ENCODE peak calls at places on chromosomes 2 and 18, in eight cellular contexts. U is trophoblast cell, H is H1, M is HepG2, V is uterus, Q is testis, K is left ventricle myocardium inferior, I is upper lobe of right lung. D is an unnamed sample.

GRCh38 chr2:239278941-239279365 is 121.9 kb downstream of the HDAC4 start:
- DNase-seq in K (no peak), V (no peak), M (no peak), I (peak; percentile 55), U (no peak), Q (peak; percentile 11), H (no peak), D (peak; percentile 34)

GRCh38 chr2:50840346-50841124 is 191.4 kb downstream of the NRXN1 start:
- DNase-seq in V (no peak), U (no peak), M (no peak), H (no peak), K (no peak), I (no peak), Q (no peak), D (no peak)

GRCh38 chr2:231883468-231883881 is 42.7 kb downstream of the NPPC start:
- DNase-seq in I (no peak), Q (no peak), U (no peak), K (no peak), M (no peak), H (no peak), V (no peak), D (no peak)

GRCh38 chr18:24913507-24914147 is 438.3 kb downstream of the ZNF521 start:
- DNase-seq in M (no peak), Q (no peak), I (no peak), H (no peak), U (no peak), V (no peak), K (no peak), D (no peak)

GRCh38 chr2:168920504-168921157 is 19.5 kb downstream of the G6PC2 start:
- DNase-seq in M (peak; percentile 34), U (no peak), H (no peak), K (no peak), V (no peak), Q (no peak), I (no peak), D (peak; percentile 44)

GRCh38 chr2:9897796-9898195 is 53.7 kb upstream of the GRHL1 start:
- DNase-seq in H (no peak), V (no peak), Q (no peak), M (no peak), K (no peak), I (no peak), U (no peak), D (no peak)

GRCh38 chr2:232633413-232634318 is at the start of gene EFHD1:
- DNase-seq in K (peak; percentile 86), V (peak; percentile 86), U (peak; percentile 87), I (peak; percentile 80), H (peak; percentile 88), M (no peak), Q (peak; percentile 79), D (peak; percentile 75)

GRCh38 chr2:195543902-195544894 is 112.8 kb upstream of the SLC39A10 start:
- DNase-seq in K (no peak), V (no peak), Q (no peak), M (peak; percentile 44), I (no peak), H (no peak), U (no peak), D (no peak)

GRCh38 chr2:219468410-219469185 is 30.1 kb upstream of the GMPPA start:
- DNase-seq in V (no peak), U (no peak), K (no peak), M (no peak), I (no peak), Q (no peak), H (no peak), D (no peak)

GRCh38 chr2:159557437-159558034 is 58.8 kb downstream of the BAZ2B start:
- DNase-seq in K (no peak), M (peak; percentile 42), Q (no peak), H (no peak), U (peak; percentile 26), I (no peak), V (no peak), D (no peak)

GRCh38 chr2:16666453-16666801 is 793 bp upstream of the CYRIA start:
- DNase-seq in V (no peak), I (no peak), H (peak; percentile 57), U (no peak), M (no peak), K (no peak), Q (no peak), D (no peak)

GRCh38 chr18:67661555-67661954 is 145.0 kb upstream of the DSEL start:
- DNase-seq in M (no peak), H (no peak), I (no peak), K (no peak), U (no peak), V (no peak), Q (no peak), D (no peak)

GRCh38 chr2:144583741-144584453 is 64.0 kb upstream of the ZEB2 start:
- DNase-seq in V (no peak), H (no peak), K (no peak), M (no peak), I (no peak), U (peak; percentile 28), Q (no peak), D (no peak)

GRCh38 chr2:88658890-88659881 is 31.9 kb upstream of the EIF2AK3 start:
- DNase-seq in V (peak; percentile 27), I (no peak), M (peak; percentile 64), H (no peak), U (no peak), Q (no peak), K (peak; percentile 24), D (peak; percentile 42)

GRCh38 chr18:36300211-36300610 is 2.7 kb downstream of the FHOD3 start:
- DNase-seq in H (no peak), K (no peak), U (no peak), Q (no peak), M (no peak), I (no peak), V (no peak), D (no peak)

GRCh38 chr18:24460388-24460787 is at the start of gene HRH4:
- DNase-seq in M (no peak), I (no peak), Q (no peak), K (no peak), H (no peak), U (no peak), V (no peak), D (no peak)

GRCh38 chr2:133886735-133887675 is 318.7 kb upstream of the NCKAP5 start:
- DNase-seq in U (peak; percentile 99), V (no peak), H (peak; percentile 79), M (peak; percentile 70), K (peak; percentile 70), Q (peak; percentile 91), I (peak; percentile 79), D (peak; percentile 64)

GRCh38 chr18:74521068-74521725 is 13.1 kb upstream of the CNDP1 start:
- DNase-seq in K (no peak), U (no peak), V (no peak), Q (no peak), I (peak; percentile 54), M (no peak), H (no peak), D (no peak)

GRCh38 chr18:78853341-78853740 is 126.3 kb upstream of the SALL3 start:
- DNase-seq in V (no peak), Q (no peak), U (no peak), H (no peak), M (no peak), K (no peak), I (no peak), D (no peak)

GRCh38 chr18:78859686-78860085 is 119.9 kb upstream of the SALL3 start:
- DNase-seq in V (no peak), Q (no peak), K (no peak), U (no peak), M (no peak), H (no peak), I (no peak), D (no peak)

GRCh38 chr18:78857252-78858150 is 122.1 kb upstream of the SALL3 start:
- DNase-seq in H (no peak), V (no peak), I (no peak), U (no peak), M (no peak), K (no peak), Q (no peak), D (no peak)

GRCh38 chr18:78855188-78855587 is 124.4 kb upstream of the SALL3 start:
- DNase-seq in U (no peak), M (no peak), Q (no peak), H (no peak), I (no peak), V (no peak), K (no peak), D (no peak)

GRCh38 chr18:78856569-78857200 is 122.9 kb upstream of the SALL3 start:
- DNase-seq in M (no peak), V (no peak), I (no peak), Q (no peak), K (no peak), H (no peak), U (no peak), D (no peak)
- H3K9me3 ChIP-seq in M (peaks cover 9% of the 10 kb centered on the region), V (no peaks in the 10 kb centered on the region), I (no peaks in the 10 kb centered on the region), Q (no peaks in the 10 kb centered on the region), K (peaks cover 7% of the 10 kb centered on the region), H (no peaks in the 10 kb centered on the region), U (peaks cover 5% of the 10 kb centered on the region), D (peaks cover 15% of the 10 kb centered on the region)

GRCh38 chr2:210440206-210440605 is 36.4 kb downstream of the LANCL1 start:
- DNase-seq in I (no peak), V (no peak), K (no peak), H (no peak), U (no peak), Q (no peak), M (no peak), D (no peak)
- H3K36me3 ChIP-seq in I (peaks cover 37% of the 10 kb centered on the region), V (no peaks in the 10 kb centered on the region), K (peaks cover 54% of the 10 kb centered on the region), H (peaks cover 2% of the 10 kb centered on the region), U (peaks cover 6% of the 10 kb centered on the region), Q (no peaks in the 10 kb centered on the region), M (peaks cover 13% of the 10 kb centered on the region), D (peaks cover 30% of the 10 kb centered on the region)

GRCh38 chr2:105840933-105841332 is 96.2 kb downstream of the NCK2 start:
- DNase-seq in U (no peak), H (no peak), I (no peak), Q (no peak), M (no peak), K (no peak), V (no peak), D (no peak)
- H3K9me3 ChIP-seq in U (peaks cover 5% of the 10 kb centered on the region), H (no peaks in the 10 kb centered on the region), I (no peaks in the 10 kb centered on the region), Q (no peaks in the 10 kb centered on the region), M (no peaks in the 10 kb centered on the region), K (peaks cover 7% of the 10 kb centered on the region), V (no peaks in the 10 kb centered on the region), D (peaks cover 2% of the 10 kb centered on the region)

DNA sequence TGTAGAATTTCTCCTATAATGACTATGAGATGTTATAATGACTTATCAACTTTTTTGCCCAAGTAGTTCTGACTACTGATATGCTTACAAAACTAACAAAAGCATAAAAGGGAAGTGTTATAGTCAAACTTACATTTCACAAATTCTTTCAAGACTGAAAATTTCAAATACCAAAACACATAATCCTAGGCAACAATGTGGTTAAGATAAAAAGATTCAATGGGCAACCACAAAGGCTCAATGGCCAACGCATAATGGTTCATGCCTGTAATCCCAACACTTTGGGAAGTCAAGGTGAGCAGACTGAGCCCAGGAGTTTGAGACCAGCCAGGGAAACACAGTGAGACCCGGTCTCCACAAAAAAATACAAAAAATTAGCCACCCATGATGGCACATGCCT is 135.7 kb downstream of the USP34 start:
- DNase-seq in K (no peak), U (no peak), H (no peak), V (no peak), I (no peak), M (no peak), Q (no peak), D (no peak)
- H3K36me3 ChIP-seq in K (peaks cover 44% of the 10 kb centered on the region), U (peaks cover 7% of the 10 kb centered on the region), H (no peaks in the 10 kb centered on the region), V (no peaks in the 10 kb centered on the region), I (peaks cover 47% of the 10 kb centered on the region), M (peaks cover 17% of the 10 kb centered on the region), Q (no peaks in the 10 kb centered on the region), D (peaks cover 34% of the 10 kb centered on the region)